ENCODE peak calls at places on chromosomes 4 and X, in nine cellular contexts. P is ELR, I is GM23248, U is fibroblast of pulmonary artery, C is MV-4-11, N is skeletal muscle cell, E is WTC11, Y is NCI-H1694 treated with DMSO at 0.1 percent for 48 hours, D is cardiac fibroblast. Z is an unnamed sample.

GRCh38 chrX:13430136-13430827 is 110.4 kb upstream of the ATXN3L start:
- DNase-seq in E (no peak), P (peak; percentile 34), U (no peak), Y (no peak), D (peak; percentile 39), I (peak; percentile 58), C (no peak), N (no peak), Z (peak; percentile 33)

GRCh38 chr4:127251423-127251822 is 381.3 kb upstream of the INTU start:
- DNase-seq in P (peak; percentile 63), D (no peak), C (peak; percentile 63), N (peak; percentile 34), U (peak; percentile 34), E (no peak), I (peak; percentile 63), Y (no peak), Z (no peak)

GRCh38 chr4:71709961-71710360 is 73.9 kb downstream of the GC start:
- DNase-seq in I (peak; percentile 15), N (no peak), E (no peak), U (peak; percentile 30), D (peak; percentile 20), Y (no peak), P (peak; percentile 43), C (no peak), Z (no peak)

GRCh38 chrX:130857207-130857606 is 45.8 kb downstream of the ENOX2 start:
- DNase-seq in C (no peak), N (no peak), P (no peak), D (no peak), I (no peak), U (no peak), E (no peak), Y (no peak), Z (no peak)

GRCh38 chr4:76301068-76301774 is 5.3 kb upstream of the STBD1 start:
- DNase-seq in U (peak; percentile 59), I (peak; percentile 87), P (peak; percentile 80), D (peak; percentile 79), Y (no peak), E (no peak), N (peak; percentile 77), C (peak; percentile 89), Z (no peak)

GRCh38 chrX:76127341-76127740 is 45.5 kb upstream of the PBDC1 start:
- DNase-seq in C (peak; percentile 0), D (no peak), U (no peak), E (no peak), N (no peak), P (peak; percentile 1), Y (no peak), I (no peak), Z (no peak)

GRCh38 chr4:48681856-48682255 is 98.2 kb downstream of the FRYL start:
- DNase-seq in N (peak; percentile 12), D (peak; percentile 67), E (no peak), C (no peak), Y (no peak), P (peak; percentile 48), I (peak; percentile 48), U (peak; percentile 71), Z (no peak)

GRCh38 chr4:55089922-55090321 is 35.5 kb downstream of the KDR start:
- DNase-seq in C (no peak), Y (no peak), P (no peak), U (no peak), N (no peak), E (no peak), D (no peak), I (no peak), Z (no peak)

GRCh38 chr4:71186257-71186565 is 152.6 kb upstream of the SLC4A4 start:
- DNase-seq in N (no peak), I (no peak), P (no peak), E (no peak), C (no peak), Y (no peak), U (no peak), D (no peak), Z (no peak)

GRCh38 chrX:52363247-52363883 is 5.5 kb upstream of the XAGE2 start:
- DNase-seq in C (peak; percentile 6), P (no peak), U (no peak), Y (no peak), E (no peak), D (peak; percentile 4), N (no peak), I (peak; percentile 10), Z (no peak)

GRCh38 chr4:106854970-106855369 is 181.1 kb downstream of the DKK2 start:
- DNase-seq in C (no peak), E (no peak), U (no peak), N (no peak), Y (no peak), D (no peak), I (peak; percentile 16), P (no peak), Z (no peak)

GRCh38 chr4:63396269-63396668 is 1013.0 kb downstream of the TECRL start:
- DNase-seq in P (no peak), U (no peak), C (no peak), N (no peak), E (no peak), D (no peak), Y (no peak), I (no peak), Z (no peak)

GRCh38 chrX:4661771-4662170 is 948.3 kb upstream of the PRKX start:
- DNase-seq in E (no peak), N (no peak), D (no peak), P (no peak), U (no peak), C (no peak), Y (no peak), I (no peak), Z (no peak)

GRCh38 chr4:15945516-15945915 is 7.0 kb upstream of the FGFBP1 start:
- DNase-seq in N (no peak), U (no peak), Y (no peak), E (no peak), I (no peak), D (no peak), P (no peak), C (peak; percentile 76), Z (no peak)

GRCh38 chr4:53050361-53050774 is 188.3 kb downstream of the RASL11B start:
- DNase-seq in U (peak; percentile 60), I (no peak), P (no peak), Y (no peak), D (peak; percentile 12), N (no peak), E (no peak), C (no peak), Z (no peak)

GRCh38 chrX:134459683-134460004 is 321 bp upstream of the HPRT1 start:
- DNase-seq in I (no peak), E (no peak), N (no peak), C (no peak), U (peak; percentile 23), Y (peak; percentile 36), D (peak; percentile 32), P (no peak), Z (peak; percentile 22)

GRCh38 chr4:39635023-39635422 is 3.6 kb downstream of the SMIM14 start:
- DNase-seq in U (no peak), Y (no peak), D (no peak), C (no peak), I (peak; percentile 10), E (peak; percentile 40), P (no peak), N (no peak), Z (no peak)

GRCh38 chr4:126779001-126779400 is 853.8 kb upstream of the INTU start:
- DNase-seq in N (no peak), E (no peak), U (no peak), C (no peak), Y (no peak), P (no peak), I (peak; percentile 49), D (no peak), Z (no peak)

GRCh38 chrX:85379174-85379907 is at the start of gene POF1B:
- DNase-seq in I (no peak), Y (no peak), C (no peak), U (no peak), N (no peak), E (no peak), P (no peak), D (no peak), Z (no peak)

GRCh38 chrX:135595543-135595942 is 75.1 kb downstream of the INTS6L start:
- DNase-seq in C (no peak), D (no peak), N (no peak), P (no peak), Y (no peak), E (no peak), U (no peak), I (no peak), Z (no peak)

GRCh38 chrX:112889400-112889799 is 48.8 kb upstream of the AMOT start:
- DNase-seq in Y (no peak), C (no peak), E (no peak), I (no peak), U (no peak), N (no peak), D (no peak), P (no peak), Z (no peak)

GRCh38 chr4:181597766-181598165 is 645.4 kb upstream of the TENM3 start:
- DNase-seq in D (peak; percentile 18), I (no peak), C (no peak), P (peak; percentile 36), U (no peak), Y (no peak), E (no peak), N (peak; percentile 55), Z (no peak)

GRCh38 chr4:44256414-44256813 is 192.2 kb downstream of the KCTD8 start:
- DNase-seq in Y (no peak), N (no peak), E (no peak), U (peak; percentile 7), D (peak; percentile 1), C (no peak), P (no peak), I (no peak), Z (no peak)

GRCh38 chr4:71304289-71304850 is 34.5 kb upstream of the SLC4A4 start:
- DNase-seq in N (no peak), C (no peak), Y (no peak), I (peak; percentile 50), U (no peak), E (no peak), P (peak; percentile 62), D (peak; percentile 7), Z (no peak)

GRCh38 chr4:15914291-15914690 is 24.2 kb downstream of the FGFBP1 start:
- DNase-seq in I (no peak), E (no peak), D (peak; percentile 13), Y (no peak), N (no peak), P (peak; percentile 64), C (no peak), U (no peak), Z (no peak)

GRCh38 chr4:152348670-152349069 is 187.2 kb downstream of the FBXW7 start:
- DNase-seq in I (peak; percentile 56), P (no peak), Y (peak; percentile 13), U (peak; percentile 7), C (peak; percentile 39), E (no peak), N (no peak), D (peak; percentile 17), Z (no peak)